ENCODE peak calls at places on chromosomes 4 and X, in six cellular contexts. One of them, this sample, is unnamed.

GRCh38 chr4:7721984-7722551 is 217.6 kb downstream of the AFAP1 start:
- DNase-seq in WTC11: no peak
- DNase-seq in stimulated activated CD4-positive, alpha-beta T cell treated with anti-CD3 and anti-CD28 coated beads, Interleukin-1b, Interleukin-23, amount 100 ng/mL, for 1 hour: no peak
- DNase-seq in CD4-positive, alpha-beta memory T cell: no peak
- DNase-seq in activated CD8-positive, alpha-beta memory T cell treated with anti-CD3 and anti-CD28 coated beads, Interleukin-2, amount 50 U/mL, for 48 hours: no peak
- DNase-seq in activated CD4-positive, alpha-beta T cell treated with anti-CD3 and anti-CD28 coated beads, Interleukin-2, amount 50 U/mL, for 1 hour: no peak
- DNase-seq in this sample: no peak

GRCh38 chr4:56229947-56230346 is 157.3 kb downstream of the AASDH start:
- DNase-seq in CD4-positive, alpha-beta memory T cell: no peak
- DNase-seq in WTC11: no peak
- DNase-seq in activated CD4-positive, alpha-beta T cell treated with anti-CD3 and anti-CD28 coated beads, Interleukin-2, amount 50 U/mL, for 1 hour: no peak
- DNase-seq in activated CD8-positive, alpha-beta memory T cell treated with anti-CD3 and anti-CD28 coated beads, Interleukin-2, amount 50 U/mL, for 48 hours: no peak
- DNase-seq in stimulated activated CD4-positive, alpha-beta T cell treated with anti-CD3 and anti-CD28 coated beads, Interleukin-1b, Interleukin-23, amount 100 ng/mL, for 1 hour: no peak
- DNase-seq in this sample: no peak

GRCh38 chrX:1502853-1503252 is 34.1 kb downstream of the P2RY8 start:
- DNase-seq in WTC11: no peak
- DNase-seq in stimulated activated CD4-positive, alpha-beta T cell treated with anti-CD3 and anti-CD28 coated beads, Interleukin-1b, Interleukin-23, amount 100 ng/mL, for 1 hour: no peak
- DNase-seq in activated CD4-positive, alpha-beta T cell treated with anti-CD3 and anti-CD28 coated beads, Interleukin-2, amount 50 U/mL, for 1 hour: no peak
- DNase-seq in activated CD8-positive, alpha-beta memory T cell treated with anti-CD3 and anti-CD28 coated beads, Interleukin-2, amount 50 U/mL, for 48 hours: no peak
- DNase-seq in CD4-positive, alpha-beta memory T cell: no peak
- DNase-seq in this sample: no peak

GRCh38 chr4:2295535-2296442 is 33.9 kb upstream of the MXD4 start:
- DNase-seq in activated CD4-positive, alpha-beta T cell treated with anti-CD3 and anti-CD28 coated beads, Interleukin-2, amount 50 U/mL, for 1 hour: no peak
- DNase-seq in activated CD8-positive, alpha-beta memory T cell treated with anti-CD3 and anti-CD28 coated beads, Interleukin-2, amount 50 U/mL, for 48 hours: peak
- DNase-seq in CD4-positive, alpha-beta memory T cell: no peak
- DNase-seq in WTC11: no peak
- DNase-seq in stimulated activated CD4-positive, alpha-beta T cell treated with anti-CD3 and anti-CD28 coated beads, Interleukin-1b, Interleukin-23, amount 100 ng/mL, for 1 hour: no peak
- DNase-seq in this sample: no peak

GRCh38 chr4:59637596-59637995 is 1562.5 kb upstream of the ADGRL3 start:
- DNase-seq in activated CD8-positive, alpha-beta memory T cell treated with anti-CD3 and anti-CD28 coated beads, Interleukin-2, amount 50 U/mL, for 48 hours: no peak
- DNase-seq in stimulated activated CD4-positive, alpha-beta T cell treated with anti-CD3 and anti-CD28 coated beads, Interleukin-1b, Interleukin-23, amount 100 ng/mL, for 1 hour: no peak
- DNase-seq in activated CD4-positive, alpha-beta T cell treated with anti-CD3 and anti-CD28 coated beads, Interleukin-2, amount 50 U/mL, for 1 hour: no peak
- DNase-seq in WTC11: no peak
- DNase-seq in CD4-positive, alpha-beta memory T cell: no peak
- DNase-seq in this sample: no peak

GRCh38 chr4:23516719-23517118 is 373.1 kb downstream of the PPARGC1A start:
- DNase-seq in activated CD4-positive, alpha-beta T cell treated with anti-CD3 and anti-CD28 coated beads, Interleukin-2, amount 50 U/mL, for 1 hour: no peak
- DNase-seq in CD4-positive, alpha-beta memory T cell: no peak
- DNase-seq in WTC11: no peak
- DNase-seq in activated CD8-positive, alpha-beta memory T cell treated with anti-CD3 and anti-CD28 coated beads, Interleukin-2, amount 50 U/mL, for 48 hours: no peak
- DNase-seq in stimulated activated CD4-positive, alpha-beta T cell treated with anti-CD3 and anti-CD28 coated beads, Interleukin-1b, Interleukin-23, amount 100 ng/mL, for 1 hour: no peak
- DNase-seq in this sample: no peak

GRCh38 chr4:174273960-174274359 is 9.5 kb downstream of the FBXO8 start:
- DNase-seq in activated CD4-positive, alpha-beta T cell treated with anti-CD3 and anti-CD28 coated beads, Interleukin-2, amount 50 U/mL, for 1 hour: no peak
- DNase-seq in WTC11: no peak
- DNase-seq in CD4-positive, alpha-beta memory T cell: no peak
- DNase-seq in stimulated activated CD4-positive, alpha-beta T cell treated with anti-CD3 and anti-CD28 coated beads, Interleukin-1b, Interleukin-23, amount 100 ng/mL, for 1 hour: no peak
- DNase-seq in activated CD8-positive, alpha-beta memory T cell treated with anti-CD3 and anti-CD28 coated beads, Interleukin-2, amount 50 U/mL, for 48 hours: no peak
- DNase-seq in this sample: no peak

GRCh38 chr4:95388911-95389310 is 159.9 kb downstream of the UNC5C start:
- DNase-seq in activated CD8-positive, alpha-beta memory T cell treated with anti-CD3 and anti-CD28 coated beads, Interleukin-2, amount 50 U/mL, for 48 hours: no peak
- DNase-seq in WTC11: no peak
- DNase-seq in activated CD4-positive, alpha-beta T cell treated with anti-CD3 and anti-CD28 coated beads, Interleukin-2, amount 50 U/mL, for 1 hour: no peak
- DNase-seq in stimulated activated CD4-positive, alpha-beta T cell treated with anti-CD3 and anti-CD28 coated beads, Interleukin-1b, Interleukin-23, amount 100 ng/mL, for 1 hour: no peak
- DNase-seq in CD4-positive, alpha-beta memory T cell: no peak
- DNase-seq in this sample: no peak

GRCh38 chrX:42385730-42386129 is 392.2 kb downstream of the PPP1R2C start:
- DNase-seq in CD4-positive, alpha-beta memory T cell: no peak
- DNase-seq in stimulated activated CD4-positive, alpha-beta T cell treated with anti-CD3 and anti-CD28 coated beads, Interleukin-1b, Interleukin-23, amount 100 ng/mL, for 1 hour: no peak
- DNase-seq in activated CD4-positive, alpha-beta T cell treated with anti-CD3 and anti-CD28 coated beads, Interleukin-2, amount 50 U/mL, for 1 hour: no peak
- DNase-seq in activated CD8-positive, alpha-beta memory T cell treated with anti-CD3 and anti-CD28 coated beads, Interleukin-2, amount 50 U/mL, for 48 hours: no peak
- DNase-seq in WTC11: no peak
- DNase-seq in this sample: no peak

GRCh38 chr4:87321888-87322287 is 794 bp downstream of the HSD17B13 start:
- DNase-seq in CD4-positive, alpha-beta memory T cell: no peak
- DNase-seq in WTC11: no peak
- DNase-seq in activated CD8-positive, alpha-beta memory T cell treated with anti-CD3 and anti-CD28 coated beads, Interleukin-2, amount 50 U/mL, for 48 hours: no peak
- DNase-seq in stimulated activated CD4-positive, alpha-beta T cell treated with anti-CD3 and anti-CD28 coated beads, Interleukin-1b, Interleukin-23, amount 100 ng/mL, for 1 hour: no peak
- DNase-seq in activated CD4-positive, alpha-beta T cell treated with anti-CD3 and anti-CD28 coated beads, Interleukin-2, amount 50 U/mL, for 1 hour: no peak
- DNase-seq in this sample: no peak

GRCh38 chr4:6478546-6479220 is 6.3 kb upstream of the PPP2R2C start:
- DNase-seq in activated CD4-positive, alpha-beta T cell treated with anti-CD3 and anti-CD28 coated beads, Interleukin-2, amount 50 U/mL, for 1 hour: no peak
- DNase-seq in stimulated activated CD4-positive, alpha-beta T cell treated with anti-CD3 and anti-CD28 coated beads, Interleukin-1b, Interleukin-23, amount 100 ng/mL, for 1 hour: no peak
- DNase-seq in activated CD8-positive, alpha-beta memory T cell treated with anti-CD3 and anti-CD28 coated beads, Interleukin-2, amount 50 U/mL, for 48 hours: peak
- DNase-seq in CD4-positive, alpha-beta memory T cell: no peak
- DNase-seq in WTC11: no peak
- DNase-seq in this sample: no peak

GRCh38 chr4:70627620-70628019 is 924 bp upstream of the ENAM start:
- DNase-seq in CD4-positive, alpha-beta memory T cell: no peak
- DNase-seq in activated CD4-positive, alpha-beta T cell treated with anti-CD3 and anti-CD28 coated beads, Interleukin-2, amount 50 U/mL, for 1 hour: no peak
- DNase-seq in WTC11: no peak
- DNase-seq in activated CD8-positive, alpha-beta memory T cell treated with anti-CD3 and anti-CD28 coated beads, Interleukin-2, amount 50 U/mL, for 48 hours: no peak
- DNase-seq in stimulated activated CD4-positive, alpha-beta T cell treated with anti-CD3 and anti-CD28 coated beads, Interleukin-1b, Interleukin-23, amount 100 ng/mL, for 1 hour: no peak
- DNase-seq in this sample: no peak

GRCh38 chrX:138345801-138346200 is 365.7 kb downstream of the FGF13 start:
- DNase-seq in activated CD4-positive, alpha-beta T cell treated with anti-CD3 and anti-CD28 coated beads, Interleukin-2, amount 50 U/mL, for 1 hour: no peak
- DNase-seq in activated CD8-positive, alpha-beta memory T cell treated with anti-CD3 and anti-CD28 coated beads, Interleukin-2, amount 50 U/mL, for 48 hours: no peak
- DNase-seq in stimulated activated CD4-positive, alpha-beta T cell treated with anti-CD3 and anti-CD28 coated beads, Interleukin-1b, Interleukin-23, amount 100 ng/mL, for 1 hour: no peak
- DNase-seq in WTC11: no peak
- DNase-seq in CD4-positive, alpha-beta memory T cell: no peak
- DNase-seq in this sample: no peak

GRCh38 chrX:129534816-129535578 is 5.1 kb upstream of the OCRL start:
- DNase-seq in activated CD4-positive, alpha-beta T cell treated with anti-CD3 and anti-CD28 coated beads, Interleukin-2, amount 50 U/mL, for 1 hour: no peak
- DNase-seq in stimulated activated CD4-positive, alpha-beta T cell treated with anti-CD3 and anti-CD28 coated beads, Interleukin-1b, Interleukin-23, amount 100 ng/mL, for 1 hour: no peak
- DNase-seq in WTC11: no peak
- DNase-seq in activated CD8-positive, alpha-beta memory T cell treated with anti-CD3 and anti-CD28 coated beads, Interleukin-2, amount 50 U/mL, for 48 hours: no peak
- DNase-seq in CD4-positive, alpha-beta memory T cell: no peak
- DNase-seq in this sample: no peak

GRCh38 chr4:42341518-42342026 is 55.7 kb upstream of the SHISA3 start:
- DNase-seq in activated CD8-positive, alpha-beta memory T cell treated with anti-CD3 and anti-CD28 coated beads, Interleukin-2, amount 50 U/mL, for 48 hours: no peak
- DNase-seq in WTC11: no peak
- DNase-seq in stimulated activated CD4-positive, alpha-beta T cell treated with anti-CD3 and anti-CD28 coated beads, Interleukin-1b, Interleukin-23, amount 100 ng/mL, for 1 hour: no peak
- DNase-seq in activated CD4-positive, alpha-beta T cell treated with anti-CD3 and anti-CD28 coated beads, Interleukin-2, amount 50 U/mL, for 1 hour: no peak
- DNase-seq in CD4-positive, alpha-beta memory T cell: no peak
- DNase-seq in this sample: no peak

GRCh38 chr4:188778880-188779279 is 639.6 kb downstream of the TRIML1 start:
- DNase-seq in activated CD8-positive, alpha-beta memory T cell treated with anti-CD3 and anti-CD28 coated beads, Interleukin-2, amount 50 U/mL, for 48 hours: no peak
- DNase-seq in activated CD4-positive, alpha-beta T cell treated with anti-CD3 and anti-CD28 coated beads, Interleukin-2, amount 50 U/mL, for 1 hour: no peak
- DNase-seq in WTC11: no peak
- DNase-seq in CD4-positive, alpha-beta memory T cell: no peak
- DNase-seq in stimulated activated CD4-positive, alpha-beta T cell treated with anti-CD3 and anti-CD28 coated beads, Interleukin-1b, Interleukin-23, amount 100 ng/mL, for 1 hour: no peak
- DNase-seq in this sample: no peak

GRCh38 chr4:8580321-8581093 is at the start of gene GPR78:
- DNase-seq in stimulated activated CD4-positive, alpha-beta T cell treated with anti-CD3 and anti-CD28 coated beads, Interleukin-1b, Interleukin-23, amount 100 ng/mL, for 1 hour: no peak
- DNase-seq in CD4-positive, alpha-beta memory T cell: peak
- DNase-seq in activated CD8-positive, alpha-beta memory T cell treated with anti-CD3 and anti-CD28 coated beads, Interleukin-2, amount 50 U/mL, for 48 hours: peak
- DNase-seq in activated CD4-positive, alpha-beta T cell treated with anti-CD3 and anti-CD28 coated beads, Interleukin-2, amount 50 U/mL, for 1 hour: peak
- DNase-seq in WTC11: peak
- DNase-seq in this sample: no peak

GRCh38 chrX:107718156-107718621 is 57.4 kb downstream of the TSC22D3 start:
- DNase-seq in WTC11: peak
- DNase-seq in activated CD4-positive, alpha-beta T cell treated with anti-CD3 and anti-CD28 coated beads, Interleukin-2, amount 50 U/mL, for 1 hour: peak
- DNase-seq in stimulated activated CD4-positive, alpha-beta T cell treated with anti-CD3 and anti-CD28 coated beads, Interleukin-1b, Interleukin-23, amount 100 ng/mL, for 1 hour: peak
- DNase-seq in CD4-positive, alpha-beta memory T cell: peak
- DNase-seq in activated CD8-positive, alpha-beta memory T cell treated with anti-CD3 and anti-CD28 coated beads, Interleukin-2, amount 50 U/mL, for 48 hours: peak
- DNase-seq in this sample: peak

GRCh38 chr4:13108096-13108495 is 376.0 kb downstream of the RAB28 start:
- DNase-seq in activated CD4-positive, alpha-beta T cell treated with anti-CD3 and anti-CD28 coated beads, Interleukin-2, amount 50 U/mL, for 1 hour: no peak
- DNase-seq in activated CD8-positive, alpha-beta memory T cell treated with anti-CD3 and anti-CD28 coated beads, Interleukin-2, amount 50 U/mL, for 48 hours: no peak
- DNase-seq in WTC11: no peak
- DNase-seq in CD4-positive, alpha-beta memory T cell: no peak
- DNase-seq in stimulated activated CD4-positive, alpha-beta T cell treated with anti-CD3 and anti-CD28 coated beads, Interleukin-1b, Interleukin-23, amount 100 ng/mL, for 1 hour: no peak
- DNase-seq in this sample: no peak

GRCh38 chr4:10123227-10124101 is 6.9 kb upstream of the WDR1 start:
- DNase-seq in CD4-positive, alpha-beta memory T cell: no peak
- DNase-seq in stimulated activated CD4-positive, alpha-beta T cell treated with anti-CD3 and anti-CD28 coated beads, Interleukin-1b, Interleukin-23, amount 100 ng/mL, for 1 hour: no peak
- DNase-seq in WTC11: peak
- DNase-seq in activated CD8-positive, alpha-beta memory T cell treated with anti-CD3 and anti-CD28 coated beads, Interleukin-2, amount 50 U/mL, for 48 hours: no peak
- DNase-seq in activated CD4-positive, alpha-beta T cell treated with anti-CD3 and anti-CD28 coated beads, Interleukin-2, amount 50 U/mL, for 1 hour: no peak
- DNase-seq in this sample: no peak

GRCh38 chr4:84366111-84366510 is 133.0 kb downstream of the NKX6-1 start:
- DNase-seq in stimulated activated CD4-positive, alpha-beta T cell treated with anti-CD3 and anti-CD28 coated beads, Interleukin-1b, Interleukin-23, amount 100 ng/mL, for 1 hour: no peak
- DNase-seq in activated CD8-positive, alpha-beta memory T cell treated with anti-CD3 and anti-CD28 coated beads, Interleukin-2, amount 50 U/mL, for 48 hours: no peak
- DNase-seq in CD4-positive, alpha-beta memory T cell: no peak
- DNase-seq in activated CD4-positive, alpha-beta T cell treated with anti-CD3 and anti-CD28 coated beads, Interleukin-2, amount 50 U/mL, for 1 hour: no peak
- DNase-seq in WTC11: no peak
- DNase-seq in this sample: no peak

GRCh38 chr4:13659341-13660070 is 32.0 kb upstream of the BOD1L1 start:
- DNase-seq in activated CD4-positive, alpha-beta T cell treated with anti-CD3 and anti-CD28 coated beads, Interleukin-2, amount 50 U/mL, for 1 hour: no peak
- DNase-seq in CD4-positive, alpha-beta memory T cell: no peak
- DNase-seq in WTC11: no peak
- DNase-seq in stimulated activated CD4-positive, alpha-beta T cell treated with anti-CD3 and anti-CD28 coated beads, Interleukin-1b, Interleukin-23, amount 100 ng/mL, for 1 hour: no peak
- DNase-seq in activated CD8-positive, alpha-beta memory T cell treated with anti-CD3 and anti-CD28 coated beads, Interleukin-2, amount 50 U/mL, for 48 hours: no peak
- DNase-seq in this sample: no peak

GRCh38 chr4:2417765-2418651 is at the start of gene ZFYVE28:
- DNase-seq in WTC11: no peak
- DNase-seq in activated CD4-positive, alpha-beta T cell treated with anti-CD3 and anti-CD28 coated beads, Interleukin-2, amount 50 U/mL, for 1 hour: no peak
- DNase-seq in activated CD8-positive, alpha-beta memory T cell treated with anti-CD3 and anti-CD28 coated beads, Interleukin-2, amount 50 U/mL, for 48 hours: peak
- DNase-seq in stimulated activated CD4-positive, alpha-beta T cell treated with anti-CD3 and anti-CD28 coated beads, Interleukin-1b, Interleukin-23, amount 100 ng/mL, for 1 hour: no peak
- DNase-seq in CD4-positive, alpha-beta memory T cell: no peak
- DNase-seq in this sample: no peak

GRCh38 chr4:24470681-24471622 is 113.4 kb downstream of the DHX15 start:
- DNase-seq in activated CD4-positive, alpha-beta T cell treated with anti-CD3 and anti-CD28 coated beads, Interleukin-2, amount 50 U/mL, for 1 hour: peak
- DNase-seq in CD4-positive, alpha-beta memory T cell: peak
- DNase-seq in stimulated activated CD4-positive, alpha-beta T cell treated with anti-CD3 and anti-CD28 coated beads, Interleukin-1b, Interleukin-23, amount 100 ng/mL, for 1 hour: no peak
- DNase-seq in activated CD8-positive, alpha-beta memory T cell treated with anti-CD3 and anti-CD28 coated beads, Interleukin-2, amount 50 U/mL, for 48 hours: peak
- DNase-seq in WTC11: peak
- DNase-seq in this sample: no peak

GRCh38 chr4:165524532-165525190 is 145.9 kb downstream of the CPE start:
- DNase-seq in WTC11: no peak
- DNase-seq in activated CD8-positive, alpha-beta memory T cell treated with anti-CD3 and anti-CD28 coated beads, Interleukin-2, amount 50 U/mL, for 48 hours: no peak
- DNase-seq in activated CD4-positive, alpha-beta T cell treated with anti-CD3 and anti-CD28 coated beads, Interleukin-2, amount 50 U/mL, for 1 hour: no peak
- DNase-seq in CD4-positive, alpha-beta memory T cell: no peak
- DNase-seq in stimulated activated CD4-positive, alpha-beta T cell treated with anti-CD3 and anti-CD28 coated beads, Interleukin-1b, Interleukin-23, amount 100 ng/mL, for 1 hour: no peak
- DNase-seq in this sample: no peak

GRCh38 chr4:40309250-40309774 is 25.8 kb upstream of the CHRNA9 start:
- DNase-seq in activated CD8-positive, alpha-beta memory T cell treated with anti-CD3 and anti-CD28 coated beads, Interleukin-2, amount 50 U/mL, for 48 hours: peak
- DNase-seq in WTC11: peak
- DNase-seq in activated CD4-positive, alpha-beta T cell treated with anti-CD3 and anti-CD28 coated beads, Interleukin-2, amount 50 U/mL, for 1 hour: peak
- DNase-seq in stimulated activated CD4-positive, alpha-beta T cell treated with anti-CD3 and anti-CD28 coated beads, Interleukin-1b, Interleukin-23, amount 100 ng/mL, for 1 hour: peak
- DNase-seq in CD4-positive, alpha-beta memory T cell: peak
- DNase-seq in this sample: peak

GRCh38 chrX:151982217-151982616 is 7.7 kb upstream of the GABRE start:
- DNase-seq in activated CD4-positive, alpha-beta T cell treated with anti-CD3 and anti-CD28 coated beads, Interleukin-2, amount 50 U/mL, for 1 hour: no peak
- DNase-seq in CD4-positive, alpha-beta memory T cell: no peak
- DNase-seq in activated CD8-positive, alpha-beta memory T cell treated with anti-CD3 and anti-CD28 coated beads, Interleukin-2, amount 50 U/mL, for 48 hours: no peak
- DNase-seq in WTC11: no peak
- DNase-seq in stimulated activated CD4-positive, alpha-beta T cell treated with anti-CD3 and anti-CD28 coated beads, Interleukin-1b, Interleukin-23, amount 100 ng/mL, for 1 hour: no peak
- DNase-seq in this sample: no peak

GRCh38 chr4:98627477-98627876 is 30.9 kb downstream of the TSPAN5 start:
- DNase-seq in activated CD8-positive, alpha-beta memory T cell treated with anti-CD3 and anti-CD28 coated beads, Interleukin-2, amount 50 U/mL, for 48 hours: no peak
- DNase-seq in stimulated activated CD4-positive, alpha-beta T cell treated with anti-CD3 and anti-CD28 coated beads, Interleukin-1b, Interleukin-23, amount 100 ng/mL, for 1 hour: no peak
- DNase-seq in WTC11: no peak
- DNase-seq in CD4-positive, alpha-beta memory T cell: no peak
- DNase-seq in activated CD4-positive, alpha-beta T cell treated with anti-CD3 and anti-CD28 coated beads, Interleukin-2, amount 50 U/mL, for 1 hour: no peak
- DNase-seq in this sample: no peak

GRCh38 chrX:143634373-143634685 is 1.6 kb downstream of the SLITRK4 start:
- DNase-seq in WTC11: no peak
- DNase-seq in CD4-positive, alpha-beta memory T cell: no peak
- DNase-seq in stimulated activated CD4-positive, alpha-beta T cell treated with anti-CD3 and anti-CD28 coated beads, Interleukin-1b, Interleukin-23, amount 100 ng/mL, for 1 hour: no peak
- DNase-seq in activated CD8-positive, alpha-beta memory T cell treated with anti-CD3 and anti-CD28 coated beads, Interleukin-2, amount 50 U/mL, for 48 hours: no peak
- DNase-seq in activated CD4-positive, alpha-beta T cell treated with anti-CD3 and anti-CD28 coated beads, Interleukin-2, amount 50 U/mL, for 1 hour: no peak
- DNase-seq in this sample: no peak

GRCh38 chrX:47191331-47191730 is 2.3 kb upstream of the UBA1 start:
- DNase-seq in WTC11: peak
- DNase-seq in CD4-positive, alpha-beta memory T cell: peak
- DNase-seq in stimulated activated CD4-positive, alpha-beta T cell treated with anti-CD3 and anti-CD28 coated beads, Interleukin-1b, Interleukin-23, amount 100 ng/mL, for 1 hour: no peak
- DNase-seq in activated CD8-positive, alpha-beta memory T cell treated with anti-CD3 and anti-CD28 coated beads, Interleukin-2, amount 50 U/mL, for 48 hours: peak
- DNase-seq in activated CD4-positive, alpha-beta T cell treated with anti-CD3 and anti-CD28 coated beads, Interleukin-2, amount 50 U/mL, for 1 hour: peak
- DNase-seq in this sample: peak

GRCh38 chr4:94766856-94767255 is 9.1 kb downstream of the BMPR1B start:
- DNase-seq in CD4-positive, alpha-beta memory T cell: no peak
- DNase-seq in activated CD4-positive, alpha-beta T cell treated with anti-CD3 and anti-CD28 coated beads, Interleukin-2, amount 50 U/mL, for 1 hour: no peak
- DNase-seq in activated CD8-positive, alpha-beta memory T cell treated with anti-CD3 and anti-CD28 coated beads, Interleukin-2, amount 50 U/mL, for 48 hours: no peak
- DNase-seq in stimulated activated CD4-positive, alpha-beta T cell treated with anti-CD3 and anti-CD28 coated beads, Interleukin-1b, Interleukin-23, amount 100 ng/mL, for 1 hour: no peak
- DNase-seq in WTC11: no peak
- DNase-seq in this sample: no peak

GRCh38 chr4:4572821-4573220 is 31.0 kb upstream of the STX18 start:
- DNase-seq in activated CD4-positive, alpha-beta T cell treated with anti-CD3 and anti-CD28 coated beads, Interleukin-2, amount 50 U/mL, for 1 hour: no peak
- DNase-seq in stimulated activated CD4-positive, alpha-beta T cell treated with anti-CD3 and anti-CD28 coated beads, Interleukin-1b, Interleukin-23, amount 100 ng/mL, for 1 hour: no peak
- DNase-seq in CD4-positive, alpha-beta memory T cell: no peak
- DNase-seq in activated CD8-positive, alpha-beta memory T cell treated with anti-CD3 and anti-CD28 coated beads, Interleukin-2, amount 50 U/mL, for 48 hours: no peak
- DNase-seq in WTC11: no peak
- DNase-seq in this sample: no peak

GRCh38 chr4:108943371-108943770 is 180.5 kb upstream of the ETNPPL start:
- DNase-seq in CD4-positive, alpha-beta memory T cell: no peak
- DNase-seq in stimulated activated CD4-positive, alpha-beta T cell treated with anti-CD3 and anti-CD28 coated beads, Interleukin-1b, Interleukin-23, amount 100 ng/mL, for 1 hour: no peak
- DNase-seq in activated CD4-positive, alpha-beta T cell treated with anti-CD3 and anti-CD28 coated beads, Interleukin-2, amount 50 U/mL, for 1 hour: no peak
- DNase-seq in activated CD8-positive, alpha-beta memory T cell treated with anti-CD3 and anti-CD28 coated beads, Interleukin-2, amount 50 U/mL, for 48 hours: no peak
- DNase-seq in WTC11: no peak
- DNase-seq in this sample: no peak

This sample was measured in Peyer's patch.